ENCODE peak calls at places on chromosome 1, in four cellular contexts. Z is mucosa of descending colon; A is HFFc6; K is stimulated activated CD8-positive, alpha-beta memory T cell treated with anti-CD3 and anti-CD28 coated beads, Interleukin-4, amount 100 ng/mL, for 24 hours. L is an unnamed sample.

GRCh38 chr1:247824023-247824422 is at the start of gene OR14A16:
- DNase-seq in Z (no peak), A (no peak), K (no peak), L (no peak)

GRCh38 chr1:231091853-231092301 is 51.8 kb upstream of the FAM89A start:
- DNase-seq in Z (peak), A (no peak), K (peak), L (no peak)

GRCh38 chr1:222815367-222815765 is 527 bp downstream of the DISP1 start:
- DNase-seq in Z (peak), A (peak), K (peak), L (no peak)

GRCh38 chr1:72006092-72006491 is 276.2 kb downstream of the NEGR1 start:
- DNase-seq in Z (no peak), A (peak), K (no peak), L (no peak)

GRCh38 chr1:109304221-109304915 is 2.4 kb downstream of the MYBPHL start:
- DNase-seq in Z (no peak), A (no peak), K (no peak), L (no peak)

GRCh38 chr1:156923565-156924477 is 3.4 kb downstream of the LRRC71 start:
- DNase-seq in Z (no peak), A (no peak), K (no peak), L (no peak)

GRCh38 chr1:42658880-42659337 is 686 bp downstream of the PPIH start:
- DNase-seq in Z (peak), A (peak), K (no peak), L (no peak)

GRCh38 chr1:180269848-180270766 is 40.0 kb downstream of the LHX4 start:
- DNase-seq in Z (peak), A (no peak), K (no peak), L (no peak)

GRCh38 chr1:236389253-236389652 is 4.8 kb upstream of the EDARADD start:
- DNase-seq in Z (no peak), A (no peak), K (no peak), L (no peak)

GRCh38 chr1:247156787-247157232 is 15.0 kb downstream of the ZNF124 start:
- DNase-seq in Z (no peak), A (no peak), K (no peak), L (no peak)

GRCh38 chr1:17586172-17586963 is 46.9 kb downstream of the ARHGEF10L start:
- DNase-seq in Z (peak), A (peak), K (no peak), L (peak)

GRCh38 chr1:162319510-162320160 is 57.0 kb downstream of the SPATA46 start:
- DNase-seq in Z (no peak), A (no peak), K (no peak), L (no peak)

GRCh38 chr1:45411510-45411899 is 71.3 kb upstream of the MUTYH start:
- DNase-seq in Z (no peak), A (no peak), K (no peak), L (no peak)

GRCh38 chr1:167984886-167985489 is 48.1 kb upstream of the MPC2 start:
- DNase-seq in Z (no peak), A (peak), K (no peak), L (no peak)

GRCh38 chr1:230807551-230808267 is 60.5 kb downstream of the CAPN9 start:
- DNase-seq in Z (no peak), A (no peak), K (no peak), L (no peak)

GRCh38 chr1:61807606-61808005 is 65.3 kb downstream of the PATJ start:
- DNase-seq in Z (no peak), A (no peak), K (no peak), L (no peak)

GRCh38 chr1:24643362-24644346 is 552 bp downstream of the SRRM1 start:
- DNase-seq in Z (peak), A (no peak), K (peak), L (no peak)

GRCh38 chr1:41768538-41768937 is 150.2 kb downstream of the HIVEP3 start:
- DNase-seq in Z (peak), A (no peak), K (no peak), L (no peak)

GRCh38 chr1:60848583-60849188 is 233.7 kb upstream of the NFIA start:
- DNase-seq in Z (no peak), A (peak), K (no peak), L (peak)

GRCh38 chr1:173862769-173863223 is 5.0 kb downstream of the GAS5 start:
- DNase-seq in Z (no peak), A (no peak), K (no peak), L (no peak)

GRCh38 chr1:193033610-193034009 is 25.6 kb downstream of the UCHL5 start:
- DNase-seq in Z (no peak), A (no peak), K (no peak), L (no peak)

GRCh38 chr1:43962324-43962723 is 7.5 kb upstream of the DPH2 start:
- DNase-seq in Z (no peak), A (no peak), K (no peak), L (no peak)

GRCh38 chr1:25685938-25686665 is 69.5 kb downstream of the MAN1C1 start:
- DNase-seq in Z (no peak), A (no peak), K (no peak), L (no peak)

GRCh38 chr1:110634455-110635281 is 28.5 kb upstream of the KCNA2 start:
- DNase-seq in Z (peak), A (peak), K (peak), L (no peak)

GRCh38 chr1:113860891-113861290 is 10.6 kb downstream of the PTPN22 start:
- DNase-seq in Z (no peak), A (peak), K (no peak), L (peak)

GRCh38 chr1:153527023-153527724 is 8.6 kb downstream of the S100A6 start:
- DNase-seq in Z (no peak), A (no peak), K (no peak), L (no peak)

GRCh38 chr1:34590211-34590623 is 164.6 kb upstream of the GJB5 start:
- DNase-seq in Z (no peak), A (no peak), K (no peak), L (no peak)

GRCh38 chr1:228968841-228969606 is 233.7 kb downstream of the RHOU start:
- DNase-seq in Z (no peak), A (no peak), K (no peak), L (no peak)

GRCh38 chr1:93489756-93490155 is 41.8 kb downstream of the FNBP1L start:
- DNase-seq in Z (no peak), A (no peak), K (no peak), L (no peak)

L was measured in amniotic stem cell.